ENCODE peak calls at places on chromosomes 1 and 21, in five cellular contexts. E, X, J, V and Z are unnamed samples.

GRCh38 chr1:226826479-226827245 is 43.8 kb upstream of the PSEN2 start:
- DNase-seq in E (no peak), X (no peak), J (no peak), V (no peak), Z (no peak)

GRCh38 chr21:41616063-41616591 is 108.2 kb upstream of the TMPRSS2 start:
- DNase-seq in E (no peak), X (no peak), J (no peak), V (no peak), Z (no peak)

GRCh38 chr1:49229555-49229954 is 452.9 kb upstream of the BEND5 start:
- DNase-seq in E (no peak), X (peak), J (no peak), V (no peak), Z (no peak)

GRCh38 chr1:11845641-11846335 is 1.8 kb downstream of the NPPA start:
- DNase-seq in E (no peak), X (no peak), J (no peak), V (peak), Z (no peak)

GRCh38 chr1:185345913-185346717 is 29.1 kb upstream of the IVNS1ABP start:
- DNase-seq in E (no peak), X (no peak), J (no peak), V (no peak), Z (no peak)

GRCh38 chr1:43545321-43545685 is 14.6 kb downstream of the PTPRF start:
- DNase-seq in E (no peak), X (no peak), J (no peak), V (no peak), Z (no peak)

GRCh38 chr1:213060836-213061235 is 9.8 kb downstream of the RPS6KC1 start:
- DNase-seq in E (no peak), X (no peak), J (no peak), V (no peak), Z (no peak)

GRCh38 chr1:159881930-159882839 is 17.8 kb downstream of the CFAP45 start:
- DNase-seq in E (peak), X (no peak), J (no peak), V (no peak), Z (peak)

GRCh38 chr21:14740692-14741091 is 194.6 kb upstream of the SAMSN1 start:
- DNase-seq in E (no peak), X (no peak), J (no peak), V (no peak), Z (no peak)

GRCh38 chr21:45496968-45497845 is 45.0 kb downstream of the SLC19A1 start:
- DNase-seq in E (no peak), X (no peak), J (no peak), V (no peak), Z (peak)

GRCh38 chr1:25809283-25809926 is 9.4 kb downstream of the SELENON start:
- DNase-seq in E (no peak), X (no peak), J (no peak), V (no peak), Z (no peak)

GRCh38 chr1:179372160-179372559 is 6.4 kb downstream of the AXDND1 start:
- DNase-seq in E (no peak), X (no peak), J (no peak), V (no peak), Z (no peak)

GRCh38 chr1:230310381-230311163 is 115.6 kb downstream of the PGBD5 start:
- DNase-seq in E (peak), X (peak), J (peak), V (peak), Z (peak)